ENCODE peak calls at places on chromosomes 2 and 18, in eight cellular contexts. P is fibroblast of pulmonary artery, N is IMR-90, S is AG09309, F is fibroblast of lung, O is tibial artery, W is thoracic aorta, U is tibial nerve. D is an unnamed sample.

GRCh38 chr2:241659150-241659739 is 21.8 kb downstream of the ATG4B start:
- DNase-seq in S (no peak), F (peak; percentile 82), O (no peak), W (no peak), U (peak; percentile 67), N (peak; percentile 73), P (peak; percentile 87), D (peak; percentile 80)

GRCh38 chr18:37335337-37335736 is 230.3 kb downstream of the CELF4 start:
- DNase-seq in O (no peak), U (no peak), W (no peak), S (no peak), N (no peak), P (peak; percentile 25), F (no peak), D (no peak)

GRCh38 chr2:128329607-128330006 is 10.9 kb upstream of the HS6ST1 start:
- DNase-seq in F (no peak), S (peak; percentile 86), W (no peak), O (no peak), U (no peak), N (peak; percentile 56), P (peak; percentile 33), D (no peak)

GRCh38 chr18:79006106-79006795 is 26.6 kb downstream of the SALL3 start:
- DNase-seq in S (no peak), U (no peak), F (no peak), P (no peak), O (no peak), N (no peak), W (no peak), D (no peak)

GRCh38 chr2:111201214-111201613 is 80.5 kb downstream of the BCL2L11 start:
- DNase-seq in U (no peak), F (no peak), O (no peak), S (no peak), W (no peak), N (no peak), P (no peak), D (no peak)

GRCh38 chr2:98570356-98570755 is 38.0 kb downstream of the COA5 start:
- DNase-seq in W (no peak), P (no peak), F (no peak), S (no peak), N (no peak), U (no peak), O (no peak), D (peak; percentile 26)

GRCh38 chr2:6813573-6813972 is 52.1 kb downstream of the CMPK2 start:
- DNase-seq in W (no peak), O (no peak), S (no peak), P (no peak), U (no peak), N (no peak), F (no peak), D (no peak)

GRCh38 chr18:39058386-39059000 is 1492.9 kb upstream of the CELF4 start:
- DNase-seq in N (no peak), W (no peak), F (no peak), P (peak; percentile 56), U (no peak), S (no peak), O (no peak), D (no peak)

GRCh38 chr2:208792766-208793165 is 386.2 kb downstream of the PTH2R start:
- DNase-seq in O (no peak), W (no peak), F (no peak), N (no peak), S (no peak), U (no peak), P (no peak), D (no peak)

GRCh38 chr2:885230-886071 is 65.2 kb upstream of the SNTG2 start:
- DNase-seq in U (no peak), P (no peak), W (no peak), F (no peak), N (no peak), O (no peak), S (no peak), D (no peak)

GRCh38 chr2:228653884-228654283 is 472.4 kb upstream of the SPHKAP start:
- DNase-seq in N (no peak), W (no peak), S (no peak), O (no peak), F (no peak), P (no peak), U (no peak), D (no peak)

GRCh38 chr2:40260437-40260836 is 191.5 kb downstream of the SLC8A1 start:
- DNase-seq in P (no peak), N (no peak), W (no peak), O (no peak), S (no peak), U (no peak), F (no peak), D (no peak)

GRCh38 chr18:48948112-48949050 is 2.4 kb downstream of the SMAD7 start:
- DNase-seq in P (peak; percentile 74), U (no peak), S (no peak), O (no peak), N (peak; percentile 86), F (peak; percentile 80), W (no peak), D (peak; percentile 77)

GRCh38 chr2:218344090-218344754 is 12.4 kb upstream of the CATIP start:
- DNase-seq in P (no peak), O (no peak), W (no peak), N (no peak), S (no peak), F (no peak), U (no peak), D (no peak)

GRCh38 chr2:23594079-23594494 is 209.1 kb downstream of the KLHL29 start:
- DNase-seq in F (no peak), W (no peak), S (no peak), N (no peak), P (no peak), O (peak; percentile 49), U (no peak), D (no peak)

GRCh38 chr18:25132786-25133496 is 219.0 kb downstream of the ZNF521 start:
- DNase-seq in O (no peak), F (no peak), W (no peak), U (no peak), P (no peak), N (no peak), S (no peak), D (no peak)
- H3K4me3 ChIP-seq in O (no peak overlapping the region), F (no peak overlapping the region), W (no peak overlapping the region), U (no peak overlapping the region), P (no peak overlapping the region), N (no peak overlapping the region), S (no peak overlapping the region), D (no peak overlapping the region)

DNA sequence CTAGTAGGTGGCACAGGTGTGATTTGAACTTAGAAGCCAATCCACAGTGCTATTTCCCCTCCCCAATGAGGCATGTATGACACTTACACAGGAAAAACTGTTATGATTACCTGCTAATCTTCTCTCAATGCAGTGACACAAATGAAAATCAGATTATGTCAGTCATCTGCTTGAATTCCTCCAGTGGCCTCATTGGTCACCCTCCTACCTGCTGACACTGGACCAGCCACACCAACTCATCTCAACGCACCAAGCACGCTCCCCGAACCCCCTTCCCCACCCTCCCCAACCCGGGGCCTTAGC is 82.2 kb upstream of the SEC11C start:
- DNase-seq in P (no peak), W (no peak), N (no peak), U (no peak), O (no peak), F (no peak), S (no peak), D (no peak)
- TF ChIP-seq CTCF in P (no peak), W (no peak), N (no peak), U (no peak), O (no peak), F (no peak), S (no peak), D (no peak)

GRCh38 chr2:166234112-166234846 is 106.5 kb upstream of the SCN1A start:
- DNase-seq in S (no peak), W (no peak), F (peak; percentile 54), U (no peak), N (peak; percentile 80), O (no peak), P (peak; percentile 86), D (no peak)

GRCh38 chr2:166233244-166233643 is 105.4 kb upstream of the SCN1A start:
- DNase-seq in N (no peak), U (no peak), S (no peak), W (no peak), F (no peak), P (no peak), O (no peak), D (no peak)

GRCh38 chr2:166230724-166231070 is 102.9 kb upstream of the SCN1A start:
- DNase-seq in P (no peak), W (no peak), N (no peak), U (no peak), O (no peak), F (no peak), S (no peak), D (no peak)

GRCh38 chr2:166229678-166230023 is 101.8 kb upstream of the SCN1A start:
- DNase-seq in F (no peak), U (no peak), P (no peak), W (no peak), N (no peak), S (no peak), O (no peak), D (no peak)

DNA sequence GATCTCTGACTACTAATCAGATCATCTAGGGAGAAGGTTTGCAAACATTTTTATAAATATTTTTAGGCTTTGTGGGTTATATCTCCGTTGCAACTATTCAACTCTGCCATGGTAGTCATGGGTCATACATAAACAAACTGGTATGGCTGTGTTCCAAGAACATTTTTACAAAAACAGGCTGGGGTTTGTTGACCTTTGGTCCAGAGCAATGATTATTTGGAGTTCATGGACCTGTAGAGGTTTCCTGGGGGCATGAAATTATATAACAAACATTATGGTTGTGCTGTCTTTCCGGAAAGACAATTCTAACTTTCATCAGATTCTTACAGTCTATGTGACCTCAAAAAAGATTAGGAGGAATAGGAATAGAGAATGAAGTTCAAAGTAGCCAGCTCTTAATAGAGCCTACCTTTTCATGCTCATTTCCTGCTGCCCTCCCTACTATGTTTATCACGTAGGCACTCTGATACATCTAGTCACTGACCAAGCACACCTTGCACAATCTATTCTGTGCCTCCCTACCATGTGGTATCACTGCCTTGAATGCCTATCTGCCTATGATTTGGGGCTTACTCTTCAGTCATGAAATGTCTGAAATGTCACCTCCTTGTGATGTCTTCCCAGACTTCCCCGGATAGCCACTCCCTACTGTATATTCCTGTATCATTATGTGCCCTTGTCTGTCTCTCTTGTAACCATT is 102.4 kb upstream of the SCN1A start:
- DNase-seq in U (no peak), O (no peak), W (no peak), S (no peak), N (peak; percentile 70), P (peak; percentile 64), F (peak; percentile 90), D (no peak)
- H3K4me3 ChIP-seq in U (no peak overlapping the region), O (no peak overlapping the region), W (no peak overlapping the region), S (no peak overlapping the region), N (no peak overlapping the region), P (no peak overlapping the region), F (no peak overlapping the region), D (no peak overlapping the region)

DNA sequence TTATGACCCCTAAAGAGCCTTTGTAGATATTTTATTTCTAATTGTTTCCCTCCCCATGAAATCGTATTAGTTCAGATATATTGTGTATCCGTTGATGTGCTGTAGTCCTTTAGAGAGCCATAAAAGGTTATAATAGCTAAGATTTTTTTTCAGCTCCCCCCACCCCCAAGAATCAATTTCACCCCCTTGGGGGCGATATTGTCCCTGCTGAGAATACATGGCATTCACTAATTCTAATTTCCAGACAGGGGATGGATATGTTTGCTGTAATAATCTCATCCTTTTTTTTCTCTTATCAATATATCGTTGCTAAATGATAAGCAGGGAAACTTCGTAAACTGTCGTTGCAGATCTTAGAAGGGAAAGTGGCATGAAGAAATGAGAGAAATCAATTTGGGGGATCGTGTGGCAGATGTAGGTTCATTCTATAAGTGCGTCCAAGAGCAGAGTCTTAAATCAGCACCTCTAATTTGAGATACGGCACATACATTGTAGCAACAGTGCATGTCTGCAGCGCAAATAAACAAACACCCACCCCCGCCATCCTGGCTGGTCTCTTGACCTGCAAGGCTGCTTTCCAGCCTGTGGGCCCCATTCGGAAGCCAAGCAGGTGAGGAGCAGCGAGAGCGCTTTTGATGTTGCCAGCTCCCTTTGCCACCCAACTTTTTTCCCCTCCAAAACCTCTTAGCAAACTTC is 530.9 kb downstream of the TMEM182 start:
- DNase-seq in N (no peak), W (no peak), S (no peak), P (no peak), O (no peak), F (no peak), U (no peak), D (no peak)
- TF ChIP-seq CTCF in N (no peak), W (no peak), S (no peak), P (no peak), O (no peak), F (no peak), U (no peak), D (peak; percentile 8)

D was measured in dorsolateral prefrontal cortex.